ENCODE peak calls at places on chromosome 18, in nine cellular contexts. One of them, this sample, is unnamed.

GRCh38 chr18:3447035-3447894 is 2.7 kb upstream of the TGIF1 start:
- DNase-seq in tibial nerve: peak; percentile 26
- DNase-seq in transverse colon: peak; percentile 61
- DNase-seq in A549: no peak
- DNase-seq in sigmoid colon: peak; percentile 82
- DNase-seq in stomach: peak; percentile 37
- DNase-seq in ovary: peak; percentile 76
- DNase-seq in upper lobe of left lung: peak; percentile 54
- DNase-seq in GM12878: no peak
- DNase-seq in this sample: no peak

GRCh38 chr18:63586966-63587365 is at the start of gene SERPINB13:
- DNase-seq in tibial nerve: no peak
- DNase-seq in transverse colon: no peak
- DNase-seq in A549: no peak
- DNase-seq in sigmoid colon: no peak
- DNase-seq in stomach: no peak
- DNase-seq in ovary: no peak
- DNase-seq in upper lobe of left lung: no peak
- DNase-seq in GM12878: no peak
- DNase-seq in this sample: no peak

GRCh38 chr18:37669991-37670534 is 104.5 kb upstream of the CELF4 start:
- DNase-seq in tibial nerve: no peak
- DNase-seq in transverse colon: no peak
- DNase-seq in A549: no peak
- DNase-seq in sigmoid colon: peak; percentile 18
- DNase-seq in stomach: no peak
- DNase-seq in ovary: no peak
- DNase-seq in upper lobe of left lung: no peak
- DNase-seq in GM12878: no peak
- DNase-seq in this sample: no peak

GRCh38 chr18:160831-161570 is 2.6 kb downstream of the USP14 start:
- DNase-seq in tibial nerve: no peak
- DNase-seq in transverse colon: no peak
- DNase-seq in A549: no peak
- DNase-seq in sigmoid colon: no peak
- DNase-seq in stomach: no peak
- DNase-seq in ovary: no peak
- DNase-seq in upper lobe of left lung: no peak
- DNase-seq in GM12878: no peak
- DNase-seq in this sample: no peak

GRCh38 chr18:37483984-37484892 is 81.4 kb downstream of the CELF4 start:
- DNase-seq in tibial nerve: no peak
- DNase-seq in transverse colon: no peak
- DNase-seq in A549: no peak
- DNase-seq in sigmoid colon: no peak
- DNase-seq in stomach: no peak
- DNase-seq in ovary: no peak
- DNase-seq in upper lobe of left lung: no peak
- DNase-seq in GM12878: no peak
- DNase-seq in this sample: no peak

GRCh38 chr18:74453011-74453571 is 4.0 kb downstream of the DIPK1C start:
- DNase-seq in tibial nerve: no peak
- DNase-seq in transverse colon: no peak
- DNase-seq in A549: no peak
- DNase-seq in sigmoid colon: no peak
- DNase-seq in stomach: no peak
- DNase-seq in ovary: no peak
- DNase-seq in upper lobe of left lung: no peak
- DNase-seq in GM12878: no peak
- DNase-seq in this sample: no peak

GRCh38 chr18:24837065-24837464 is 376.6 kb downstream of the HRH4 start:
- DNase-seq in tibial nerve: no peak
- DNase-seq in transverse colon: no peak
- DNase-seq in A549: no peak
- DNase-seq in sigmoid colon: no peak
- DNase-seq in stomach: no peak
- DNase-seq in ovary: no peak
- DNase-seq in upper lobe of left lung: no peak
- DNase-seq in GM12878: no peak
- DNase-seq in this sample: no peak

GRCh38 chr18:29041976-29042375 is 865.0 kb upstream of the CDH2 start:
- DNase-seq in tibial nerve: no peak
- DNase-seq in transverse colon: no peak
- DNase-seq in A549: no peak
- DNase-seq in sigmoid colon: no peak
- DNase-seq in stomach: no peak
- DNase-seq in ovary: no peak
- DNase-seq in upper lobe of left lung: no peak
- DNase-seq in GM12878: no peak
- DNase-seq in this sample: no peak

GRCh38 chr18:75350440-75350839 is 77.1 kb downstream of the SMIM21 start:
- DNase-seq in tibial nerve: no peak
- DNase-seq in transverse colon: peak; percentile 29
- DNase-seq in A549: no peak
- DNase-seq in sigmoid colon: no peak
- DNase-seq in stomach: no peak
- DNase-seq in ovary: no peak
- DNase-seq in upper lobe of left lung: no peak
- DNase-seq in GM12878: no peak
- DNase-seq in this sample: no peak

GRCh38 chr18:39462436-39462835 is 1896.8 kb upstream of the CELF4 start:
- DNase-seq in tibial nerve: no peak
- DNase-seq in transverse colon: no peak
- DNase-seq in A549: no peak
- DNase-seq in sigmoid colon: no peak
- DNase-seq in stomach: no peak
- DNase-seq in ovary: no peak
- DNase-seq in upper lobe of left lung: no peak
- DNase-seq in GM12878: no peak
- DNase-seq in this sample: no peak

GRCh38 chr18:48036641-48037421 is 106.4 kb upstream of the SMAD2 start:
- DNase-seq in tibial nerve: no peak
- DNase-seq in transverse colon: no peak
- DNase-seq in A549: no peak
- DNase-seq in sigmoid colon: peak; percentile 40
- DNase-seq in stomach: peak; percentile 24
- DNase-seq in ovary: no peak
- DNase-seq in upper lobe of left lung: peak; percentile 19
- DNase-seq in GM12878: no peak
- DNase-seq in this sample: no peak

GRCh38 chr18:48037481-48038271 is 107.2 kb upstream of the SMAD2 start:
- DNase-seq in tibial nerve: no peak
- DNase-seq in transverse colon: no peak
- DNase-seq in A549: no peak
- DNase-seq in sigmoid colon: peak; percentile 43
- DNase-seq in stomach: peak; percentile 44
- DNase-seq in ovary: no peak
- DNase-seq in upper lobe of left lung: peak; percentile 24
- DNase-seq in GM12878: no peak
- DNase-seq in this sample: no peak

GRCh38 chr18:48035556-48035860 is 105.0 kb upstream of the SMAD2 start:
- DNase-seq in tibial nerve: no peak
- DNase-seq in transverse colon: no peak
- DNase-seq in A549: no peak
- DNase-seq in sigmoid colon: peak; percentile 13
- DNase-seq in stomach: no peak
- DNase-seq in ovary: no peak
- DNase-seq in upper lobe of left lung: peak; percentile 8
- DNase-seq in GM12878: no peak
- DNase-seq in this sample: no peak

GRCh38 chr18:48034651-48035555 is 104.4 kb upstream of the SMAD2 start:
- DNase-seq in tibial nerve: no peak
- DNase-seq in transverse colon: no peak
- DNase-seq in A549: no peak
- DNase-seq in sigmoid colon: peak; percentile 47
- DNase-seq in stomach: no peak
- DNase-seq in ovary: no peak
- DNase-seq in upper lobe of left lung: peak; percentile 6
- DNase-seq in GM12878: no peak
- DNase-seq in this sample: no peak

GRCh38 chr18:48036191-48036590 is 105.7 kb upstream of the SMAD2 start:
- DNase-seq in tibial nerve: no peak
- DNase-seq in transverse colon: no peak
- DNase-seq in A549: no peak
- DNase-seq in sigmoid colon: peak; percentile 57
- DNase-seq in stomach: peak; percentile 25
- DNase-seq in ovary: no peak
- DNase-seq in upper lobe of left lung: peak; percentile 20
- DNase-seq in GM12878: no peak
- DNase-seq in this sample: no peak
- TF ChIP-seq EP300 in tibial nerve: no peak
- TF ChIP-seq EP300 in transverse colon: no peak
- TF ChIP-seq EP300 in A549: no peak
- TF ChIP-seq EP300 in sigmoid colon: no peak
- TF ChIP-seq EP300 in stomach: no peak
- TF ChIP-seq EP300 in ovary: no peak
- TF ChIP-seq EP300 in upper lobe of left lung: no peak
- TF ChIP-seq EP300 in GM12878: no peak
- TF ChIP-seq EP300 in this sample: no peak

DNA sequence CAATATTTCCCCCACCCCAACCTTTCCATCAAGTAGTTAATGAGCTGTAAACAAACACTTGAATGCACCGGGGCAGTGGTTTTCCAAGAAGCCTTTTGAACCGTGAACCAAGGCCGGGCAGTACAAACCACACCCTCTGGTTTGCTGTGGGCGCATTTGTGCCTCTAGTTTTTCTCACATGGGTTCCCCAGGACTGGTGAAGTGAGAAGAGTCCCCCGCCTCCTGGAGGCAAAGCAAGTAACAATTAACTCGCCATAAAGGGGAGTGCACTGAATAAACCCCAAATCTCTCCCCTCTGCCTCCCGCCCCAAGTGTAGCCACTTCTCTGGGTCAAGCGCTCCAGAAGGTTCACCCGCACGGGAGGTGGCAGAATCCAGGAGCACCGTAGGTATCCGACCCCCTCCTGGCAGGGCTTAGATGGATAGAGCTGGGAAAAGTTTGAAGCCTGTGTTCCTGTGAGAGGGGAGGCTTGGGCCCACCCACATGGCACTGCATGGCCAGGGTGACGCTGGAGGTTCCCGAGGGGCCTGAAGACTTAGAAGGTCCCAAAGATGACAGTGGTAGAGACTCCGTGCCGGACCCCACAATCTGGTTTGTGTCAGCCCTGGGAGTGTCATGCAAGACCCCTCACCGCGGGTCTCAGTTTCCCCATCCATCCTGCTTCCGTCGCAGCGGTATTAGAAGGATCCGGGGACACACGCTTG is 182.2 kb downstream of the SMAD2 start:
- DNase-seq in tibial nerve: no peak
- DNase-seq in transverse colon: no peak
- DNase-seq in A549: no peak
- DNase-seq in sigmoid colon: no peak
- DNase-seq in stomach: peak; percentile 24
- DNase-seq in ovary: no peak
- DNase-seq in upper lobe of left lung: no peak
- DNase-seq in GM12878: no peak
- DNase-seq in this sample: no peak
- TF ChIP-seq EP300 in tibial nerve: no peak
- TF ChIP-seq EP300 in transverse colon: no peak
- TF ChIP-seq EP300 in A549: no peak
- TF ChIP-seq EP300 in sigmoid colon: no peak
- TF ChIP-seq EP300 in stomach: no peak
- TF ChIP-seq EP300 in ovary: no peak
- TF ChIP-seq EP300 in upper lobe of left lung: no peak
- TF ChIP-seq EP300 in GM12878: no peak
- TF ChIP-seq EP300 in this sample: no peak

GRCh38 chr18:58152891-58153290 is 108.9 kb downstream of the NEDD4L start:
- DNase-seq in tibial nerve: no peak
- DNase-seq in transverse colon: no peak
- DNase-seq in A549: no peak
- DNase-seq in sigmoid colon: no peak
- DNase-seq in stomach: no peak
- DNase-seq in ovary: no peak
- DNase-seq in upper lobe of left lung: no peak
- DNase-seq in GM12878: no peak
- DNase-seq in this sample: no peak

GRCh38 chr18:58158459-58158858 is 114.4 kb downstream of the NEDD4L start:
- DNase-seq in tibial nerve: no peak
- DNase-seq in transverse colon: no peak
- DNase-seq in A549: no peak
- DNase-seq in sigmoid colon: no peak
- DNase-seq in stomach: no peak
- DNase-seq in ovary: no peak
- DNase-seq in upper lobe of left lung: no peak
- DNase-seq in GM12878: no peak
- DNase-seq in this sample: no peak

GRCh38 chr18:58152216-58152615 is 108.2 kb downstream of the NEDD4L start:
- DNase-seq in tibial nerve: no peak
- DNase-seq in transverse colon: no peak
- DNase-seq in A549: no peak
- DNase-seq in sigmoid colon: no peak
- DNase-seq in stomach: no peak
- DNase-seq in ovary: no peak
- DNase-seq in upper lobe of left lung: no peak
- DNase-seq in GM12878: no peak
- DNase-seq in this sample: no peak

GRCh38 chr18:58158008-58158407 is 114.0 kb downstream of the NEDD4L start:
- DNase-seq in tibial nerve: no peak
- DNase-seq in transverse colon: no peak
- DNase-seq in A549: no peak
- DNase-seq in sigmoid colon: no peak
- DNase-seq in stomach: no peak
- DNase-seq in ovary: no peak
- DNase-seq in upper lobe of left lung: no peak
- DNase-seq in GM12878: no peak
- DNase-seq in this sample: no peak

DNA sequence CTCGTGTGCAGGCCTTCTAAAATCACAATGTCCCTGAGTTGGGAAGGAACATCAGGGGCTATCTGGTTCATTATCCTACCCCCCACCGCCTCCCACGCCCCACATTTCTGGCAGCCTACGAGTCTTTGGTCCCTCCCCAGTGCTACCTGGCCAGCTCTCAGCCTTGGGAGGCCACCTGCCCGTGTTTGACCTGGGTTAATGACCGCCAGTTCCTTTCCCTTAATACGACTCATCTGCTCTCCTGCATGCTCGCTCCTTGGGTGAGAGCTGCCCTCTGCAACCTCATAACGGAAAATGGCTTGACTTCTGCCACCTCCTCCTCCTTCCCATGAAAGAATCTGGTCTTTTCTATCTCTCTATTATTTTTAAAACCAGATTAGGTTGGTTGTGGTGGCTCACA is 112.5 kb downstream of the NEDD4L start:
- DNase-seq in tibial nerve: no peak
- DNase-seq in transverse colon: no peak
- DNase-seq in A549: no peak
- DNase-seq in sigmoid colon: no peak
- DNase-seq in stomach: no peak
- DNase-seq in ovary: no peak
- DNase-seq in upper lobe of left lung: no peak
- DNase-seq in GM12878: no peak
- DNase-seq in this sample: no peak
- TF ChIP-seq EP300 in tibial nerve: no peak
- TF ChIP-seq EP300 in transverse colon: no peak
- TF ChIP-seq EP300 in A549: no peak
- TF ChIP-seq EP300 in sigmoid colon: no peak
- TF ChIP-seq EP300 in stomach: no peak
- TF ChIP-seq EP300 in ovary: no peak
- TF ChIP-seq EP300 in upper lobe of left lung: no peak
- TF ChIP-seq EP300 in GM12878: no peak
- TF ChIP-seq EP300 in this sample: no peak

GRCh38 chr18:51068111-51068510 is 38.1 kb downstream of the SMAD4 start:
- DNase-seq in tibial nerve: no peak
- DNase-seq in transverse colon: no peak
- DNase-seq in A549: no peak
- DNase-seq in sigmoid colon: no peak
- DNase-seq in stomach: no peak
- DNase-seq in ovary: no peak
- DNase-seq in upper lobe of left lung: no peak
- DNase-seq in GM12878: no peak
- DNase-seq in this sample: no peak
- TF ChIP-seq EP300 in tibial nerve: no peak
- TF ChIP-seq EP300 in transverse colon: no peak
- TF ChIP-seq EP300 in A549: no peak
- TF ChIP-seq EP300 in sigmoid colon: no peak
- TF ChIP-seq EP300 in stomach: no peak
- TF ChIP-seq EP300 in ovary: no peak
- TF ChIP-seq EP300 in upper lobe of left lung: no peak
- TF ChIP-seq EP300 in GM12878: no peak
- TF ChIP-seq EP300 in this sample: no peak